ENCODE peak calls at places on chromosome 11, in six cellular contexts. N is A549, I is K562, C is HepG2, D is endothelial cell of umbilical vein, P is GM12878. Y is an unnamed sample.

GRCh38 chr11:96284401-96284800 is 58.6 kb downstream of the MAML2 start:
- DNase-seq in D (no peak), I (no peak), N (no peak), C (no peak), P (no peak), Y (no peak)

GRCh38 chr11:15944460-15944859 is 411.9 kb downstream of the SOX6 start:
- DNase-seq in P (no peak), N (no peak), C (no peak), I (no peak), D (no peak), Y (no peak)

GRCh38 chr11:7524831-7525230 is 11.0 kb downstream of the PPFIBP2 start:
- DNase-seq in P (no peak), I (no peak), N (no peak), D (no peak), C (no peak), Y (peak)

GRCh38 chr11:61007383-61007970 is 36.0 kb downstream of the CD6 start:
- DNase-seq in D (no peak), I (peak), N (no peak), P (no peak), C (no peak), Y (no peak)

GRCh38 chr11:46465683-46466082 is 74.1 kb upstream of the CHRM4 start:
- DNase-seq in D (no peak), C (peak), I (no peak), N (no peak), P (no peak), Y (no peak)

GRCh38 chr11:15468471-15468870 is 353.7 kb downstream of the INSC start:
- DNase-seq in I (no peak), C (no peak), N (no peak), D (no peak), P (no peak), Y (no peak)

GRCh38 chr11:103007521-103007920 is 52.0 kb upstream of the MMP13 start:
- DNase-seq in P (no peak), N (no peak), C (no peak), I (no peak), D (no peak), Y (no peak)

GRCh38 chr11:65912840-65913239 is 6.0 kb downstream of the C11orf68 start:
- DNase-seq in N (peak), D (peak), I (no peak), C (no peak), P (no peak), Y (no peak)

GRCh38 chr11:132125855-132126841 is 755.7 kb downstream of the NTM start:
- DNase-seq in I (no peak), P (no peak), C (no peak), D (peak), N (no peak), Y (no peak)

GRCh38 chr11:104531075-104531474 is 367.1 kb upstream of the PDGFD start:
- DNase-seq in C (peak), D (peak), P (no peak), I (no peak), N (peak), Y (peak)

GRCh38 chr11:75966546-75967287 is 151.7 kb downstream of the UVRAG start:
- DNase-seq in I (no peak), N (peak), P (no peak), C (no peak), D (peak), Y (peak)

GRCh38 chr11:73410627-73411026 is 34.4 kb downstream of the RELT start:
- DNase-seq in P (no peak), I (no peak), D (no peak), C (no peak), N (no peak), Y (no peak)

GRCh38 chr11:72541224-72541974 is 107.1 kb upstream of the CLPB start:
- DNase-seq in P (no peak), I (no peak), C (no peak), D (no peak), N (no peak), Y (no peak)

GRCh38 chr11:72483412-72484186 is 49.3 kb upstream of the CLPB start:
- DNase-seq in I (no peak), N (peak), P (no peak), C (peak), D (peak), Y (peak)

GRCh38 chr11:119290894-119291497 is 25.9 kb downstream of the MCAM start:
- DNase-seq in I (no peak), C (no peak), P (no peak), N (no peak), D (no peak), Y (no peak)

GRCh38 chr11:31799036-31799793 is 11.9 kb downstream of the PAX6 start:
- DNase-seq in C (no peak), D (no peak), P (no peak), N (no peak), I (no peak), Y (no peak)

GRCh38 chr11:128733440-128734115 is 39.7 kb downstream of the FLI1 start:
- DNase-seq in P (no peak), D (peak), N (no peak), I (no peak), C (no peak), Y (peak)

GRCh38 chr11:35836185-35836584 is 107.7 kb upstream of the LDLRAD3 start:
- DNase-seq in I (no peak), D (no peak), P (no peak), N (no peak), C (no peak), Y (no peak)

GRCh38 chr11:102807921-102808320 is 10.0 kb upstream of the MMP1 start:
- DNase-seq in C (peak), N (peak), P (no peak), I (peak), D (peak), Y (peak)

GRCh38 chr11:44943696-44944095 is 7.0 kb downstream of the TP53I11 start:
- DNase-seq in N (no peak), C (no peak), I (no peak), P (no peak), D (no peak), Y (no peak)

GRCh38 chr11:83349371-83349770 is 63.2 kb upstream of the CCDC90B start:
- DNase-seq in C (no peak), D (no peak), I (no peak), N (no peak), P (no peak), Y (no peak)

GRCh38 chr11:12121504-12121903 is 11.1 kb downstream of the MICAL2 start:
- DNase-seq in C (no peak), N (no peak), I (no peak), D (no peak), P (no peak), Y (no peak)

GRCh38 chr11:92658733-92659132 is 310.7 kb upstream of the MTNR1B start:
- DNase-seq in D (no peak), C (no peak), P (no peak), I (no peak), N (no peak), Y (no peak)

GRCh38 chr11:11640152-11640551 is 18.3 kb upstream of the GALNT18 start:
- DNase-seq in N (no peak), D (no peak), C (no peak), I (no peak), P (no peak), Y (no peak)

GRCh38 chr11:87879118-87879517 is 296.1 kb downstream of the RAB38 start:
- DNase-seq in P (no peak), I (no peak), N (no peak), D (no peak), C (no peak), Y (no peak)

GRCh38 chr11:72969894-72970335 is 155.7 kb downstream of the ATG16L2 start:
- DNase-seq in P (peak), N (no peak), I (no peak), D (peak), C (no peak), Y (peak)

GRCh38 chr11:103648670-103649400 is 387.6 kb upstream of the DDI1 start:
- DNase-seq in P (no peak), I (no peak), N (no peak), D (no peak), C (no peak), Y (no peak)

GRCh38 chr11:87431386-87431785 is 393.7 kb downstream of the TMEM135 start:
- DNase-seq in N (no peak), D (no peak), P (no peak), I (no peak), C (no peak), Y (no peak)

GRCh38 chr11:92770981-92771380 is 198.5 kb upstream of the MTNR1B start:
- DNase-seq in P (no peak), I (no peak), C (no peak), N (no peak), D (no peak), Y (no peak)

GRCh38 chr11:123186291-123186690 is 8.8 kb downstream of the CLMP start:
- DNase-seq in P (no peak), I (no peak), N (no peak), D (no peak), C (no peak), Y (no peak)

GRCh38 chr11:1078191-1078601 is 3.5 kb downstream of the MUC2 start:
- DNase-seq in I (no peak), D (no peak), N (no peak), C (no peak), P (no peak), Y (no peak)

GRCh38 chr11:77636738-77637344 is 753 bp downstream of the CLNS1A start:
- DNase-seq in C (no peak), P (no peak), N (no peak), I (peak), D (peak), Y (peak)

GRCh38 chr11:75073459-75074190 is 23.1 kb downstream of the OR2AT4 start:
- DNase-seq in N (no peak), D (no peak), I (no peak), P (no peak), C (peak), Y (no peak)

GRCh38 chr11:113447621-113448310 is 27.4 kb downstream of the DRD2 start:
- DNase-seq in N (no peak), I (no peak), C (no peak), D (no peak), P (no peak), Y (peak)

GRCh38 chr11:18347471-18348125 is 25.2 kb downstream of the GTF2H1 start:
- DNase-seq in C (no peak), I (no peak), N (no peak), P (no peak), D (peak), Y (no peak)

GRCh38 chr11:20618083-20618482 is 18.7 kb downstream of the SLC6A5 start:
- DNase-seq in I (no peak), N (no peak), D (no peak), C (no peak), P (no peak), Y (no peak)

GRCh38 chr11:2761131-2762030 is 61.6 kb upstream of the KCNQ1OT1 start:
- DNase-seq in I (no peak), D (no peak), N (no peak), P (no peak), C (no peak), Y (no peak)

GRCh38 chr11:121443688-121444275 is 8.3 kb upstream of the SORL1 start:
- DNase-seq in P (no peak), N (no peak), C (no peak), I (no peak), D (no peak), Y (no peak)

GRCh38 chr11:134449713-134450112 is 37.7 kb upstream of the B3GAT1 start:
- DNase-seq in N (no peak), D (no peak), P (no peak), I (no peak), C (no peak), Y (no peak)

GRCh38 chr11:68690671-68691401 is 6.5 kb downstream of the GAL start:
- DNase-seq in C (no peak), P (no peak), N (no peak), D (no peak), I (no peak), Y (no peak)

DNA sequence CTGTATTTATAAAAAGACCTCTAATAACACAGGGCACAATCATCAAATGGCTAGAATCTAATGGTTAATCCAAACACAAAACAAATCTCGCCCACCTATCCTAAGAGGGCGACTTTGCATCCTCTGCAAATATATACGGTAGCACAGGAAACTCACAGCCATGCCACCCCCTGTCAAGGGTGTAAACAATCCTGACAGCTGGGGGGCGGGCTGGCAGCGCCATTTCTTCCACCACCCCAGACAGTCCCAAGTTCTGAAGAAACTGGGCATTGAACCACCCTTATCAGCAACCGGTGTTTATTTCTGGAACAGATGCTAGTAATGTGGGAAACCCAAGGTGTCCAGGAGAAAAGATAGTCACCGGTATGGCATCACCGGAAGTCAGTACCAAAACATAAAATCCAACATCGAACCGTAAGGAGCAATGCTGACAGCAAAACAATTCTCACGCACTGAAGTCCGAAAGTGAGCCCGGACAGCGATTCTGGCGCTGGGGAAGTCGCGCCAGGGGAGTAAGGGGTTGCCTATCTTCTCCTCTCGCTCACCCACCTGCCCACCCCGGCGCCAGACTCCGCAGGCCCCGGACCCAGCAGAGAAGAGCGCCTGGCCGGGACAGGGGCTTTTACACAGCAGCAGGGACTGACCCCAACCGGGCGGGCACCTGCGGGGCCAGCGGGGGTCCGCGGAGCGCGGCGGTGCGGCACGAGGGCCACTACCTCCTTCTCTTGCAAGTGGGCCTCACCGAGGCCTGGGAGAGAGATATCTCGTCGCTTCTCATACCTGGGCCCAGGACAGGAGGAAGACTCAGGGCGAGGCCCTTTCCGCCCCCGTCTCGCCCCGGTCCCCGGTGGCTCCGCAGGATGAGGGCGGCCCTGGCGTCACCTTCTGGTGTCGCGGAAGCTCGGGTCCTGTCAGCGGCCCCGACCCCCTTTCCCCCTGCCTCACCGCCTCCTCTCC is 643 bp downstream of the FBXO3 start:
- DNase-seq in P (no peak), I (peak), C (peak), D (peak), N (no peak), Y (no peak)
- TF ChIP-seq MAX in P (no peak), I (peak), C (peak), D (no peak), N (peak), Y (peak)

GRCh38 chr11:27194976-27195375 is 154.4 kb downstream of the BBOX1 start:
- DNase-seq in P (no peak), D (no peak), C (no peak), I (no peak), N (no peak), Y (no peak)
- TF ChIP-seq MYC in P (no peak), D (no peak), C (no peak), I (no peak), N (no peak), Y (no peak)

DNA sequence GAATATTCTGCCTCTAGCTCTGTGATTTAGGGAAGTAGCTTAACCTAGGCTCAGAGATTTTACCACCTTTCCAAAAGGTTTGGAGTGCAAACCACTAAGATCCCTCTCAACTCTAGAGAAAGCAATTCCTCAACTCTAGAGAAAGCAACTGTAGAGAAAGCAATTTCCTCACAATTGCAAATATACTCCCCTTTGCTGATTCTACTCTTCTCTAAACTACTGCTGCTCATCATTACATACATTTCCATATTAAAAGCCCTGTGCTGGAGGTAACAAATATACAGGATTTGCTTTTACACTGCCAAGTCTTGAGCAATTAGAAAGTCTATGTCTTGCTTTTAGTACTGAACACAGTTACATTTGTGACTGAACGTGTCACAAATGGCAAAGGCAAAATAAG is 48.2 kb downstream of the ALG9 start:
- DNase-seq in N (no peak), I (no peak), P (no peak), C (no peak), D (no peak), Y (no peak)
- H3K4me3 ChIP-seq in N (no peak), I (no peak), P (no peak), C (no peak), D (no peak), Y (no peak)

GRCh38 chr11:84564180-84564866 is 1062.8 kb downstream of the DLG2 start:
- DNase-seq in C (peak), D (peak), N (peak), P (no peak), I (peak), Y (peak)
- TF ChIP-seq MAX in C (no peak), D (no peak), N (no peak), P (no peak), I (no peak), Y (no peak)

GRCh38 chr11:117866526-117866925 is 9.9 kb downstream of the FXYD6 start:
- DNase-seq in D (no peak), N (no peak), I (no peak), C (no peak), P (no peak), Y (no peak)
- TF ChIP-seq MYC in D (no peak), N (no peak), I (no peak), C (no peak), P (no peak), Y (no peak)

GRCh38 chr11:100632970-100633452 is 54.1 kb upstream of the ARHGAP42 start:
- DNase-seq in N (peak), C (peak), I (no peak), D (peak), P (no peak), Y (no peak)
- H3K4me3 ChIP-seq in N (no peak), C (no peak), I (no peak), D (no peak), P (no peak), Y (no peak)

GRCh38 chr11:67194096-67194495 is 72.2 kb upstream of the GRK2 start:
- DNase-seq in P (no peak), C (no peak), N (no peak), D (no peak), I (no peak), Y (no peak)

GRCh38 chr11:67199751-67200150 is 66.5 kb upstream of the GRK2 start:
- DNase-seq in N (no peak), I (no peak), P (no peak), D (no peak), C (no peak), Y (no peak)

GRCh38 chr11:67197606-67198005 is 68.7 kb upstream of the GRK2 start:
- DNase-seq in I (no peak), P (no peak), D (no peak), N (no peak), C (no peak), Y (no peak)

GRCh38 chr11:67195971-67196418 is 70.3 kb upstream of the GRK2 start:
- DNase-seq in P (no peak), N (peak), I (no peak), D (no peak), C (peak), Y (peak)
- TF ChIP-seq MAX in P (no peak), N (no peak), I (no peak), D (no peak), C (no peak), Y (peak)

DNA sequence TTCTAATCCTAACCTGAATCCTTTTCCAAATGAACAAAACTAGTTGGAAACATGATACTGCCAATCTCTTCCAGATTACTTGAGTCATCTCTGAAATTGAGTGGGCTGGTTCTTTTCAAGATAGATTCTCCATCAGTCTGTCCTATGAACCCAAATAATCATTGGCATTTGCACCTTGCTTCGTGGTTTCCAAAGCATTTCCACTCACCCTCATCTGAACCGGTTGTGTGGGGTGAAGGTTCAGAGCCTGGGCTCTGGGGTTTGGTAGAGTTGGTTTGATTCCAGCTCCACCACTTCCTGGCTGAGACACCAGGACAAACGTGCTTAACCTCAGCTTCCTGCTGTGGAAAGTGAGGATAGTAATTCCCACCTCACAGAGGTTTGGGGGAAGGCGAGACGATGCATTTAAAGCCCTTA is 206.4 kb upstream of the E2F8 start:
- DNase-seq in D (peak), N (no peak), I (no peak), P (no peak), C (no peak), Y (no peak)
- TF ChIP-seq MYC in D (no peak), N (no peak), I (no peak), P (no peak), C (no peak), Y (no peak)

GRCh38 chr11:71252434-71252781 is at the start of gene SHANK2:
- DNase-seq in P (no peak), I (no peak), C (no peak), N (no peak), D (no peak), Y (no peak)
- H3K4me3 ChIP-seq in P (no peak), I (no peak), C (peak), N (peak), D (no peak), Y (no peak)

Y was measured in NB4.